ENCODE peak calls at places on chromosomes 2 and 18, in five cellular contexts. V is left ventricle myocardium inferior; D is heart right ventricle; Z is stimulated activated CD8-positive, alpha-beta memory T cell treated with anti-CD3 and anti-CD28 coated beads, Interleukin-7, amount 100 ng/mL, for 24 hours; S is NCI-H1092 treated with DMSO at 0.1 percent for 48 hours. U is an unnamed sample.
A peak's percentile ranks its signal among the peaks of the same experiment; 100 is the strongest.

GRCh38 chr2:229159405-229159804 is 111.7 kb downstream of the PID1 start:
- DNase-seq in V (no peak), D (no peak), Z (no peak), S (no peak), U (no peak)

GRCh38 chr2:184767059-184767458 is 168.7 kb downstream of the ZNF804A start:
- DNase-seq in V (no peak), D (no peak), Z (no peak), S (no peak), U (no peak)

GRCh38 chr18:7155887-7156286 is 38.3 kb upstream of the LAMA1 start:
- DNase-seq in V (no peak), D (no peak), Z (no peak), S (no peak), U (no peak)

GRCh38 chr2:10170256-10170655 is 47.7 kb downstream of the RRM2 start:
- DNase-seq in V (no peak), D (no peak), Z (no peak), S (no peak), U (no peak)

GRCh38 chr2:197675711-197676188 is 363 bp upstream of the RFTN2 start:
- DNase-seq in V (no peak), D (peak; percentile 25), Z (no peak), S (no peak), U (no peak)

GRCh38 chr2:236712304-236712703 is 142.7 kb downstream of the ACKR3 start:
- DNase-seq in V (no peak), D (no peak), Z (no peak), S (no peak), U (no peak)

GRCh38 chr2:240069846-240070245 is 16.5 kb upstream of the OR6B3 start:
- DNase-seq in V (no peak), D (no peak), Z (no peak), S (no peak), U (no peak)

GRCh38 chr2:8135051-8135675 is 546.7 kb upstream of the ID2 start:
- DNase-seq in V (peak; percentile 37), D (peak; percentile 73), Z (no peak), S (no peak), U (no peak)

GRCh38 chr18:36633961-36634412 is 194.8 kb downstream of the TPGS2 start:
- DNase-seq in V (no peak), D (no peak), Z (no peak), S (no peak), U (no peak)

GRCh38 chr18:69082497-69082896 is 284.6 kb downstream of the CCDC102B start:
- DNase-seq in V (no peak), D (no peak), Z (no peak), S (no peak), U (no peak)

GRCh38 chr2:37688771-37689468 is 17.5 kb upstream of the CDC42EP3 start:
- DNase-seq in V (no peak), D (no peak), Z (no peak), S (no peak), U (no peak)

GRCh38 chr2:239595711-239596110 is 194.9 kb upstream of the HDAC4 start:
- DNase-seq in V (no peak), D (no peak), Z (no peak), S (no peak), U (no peak)

GRCh38 chr2:96963316-96963715 is 23.1 kb downstream of the FAM178B start:
- DNase-seq in V (no peak), D (no peak), Z (no peak), S (no peak), U (no peak)

GRCh38 chr2:59236723-59237122 is 995.6 kb upstream of the FANCL start:
- DNase-seq in V (no peak), D (no peak), Z (no peak), S (no peak), U (no peak)

GRCh38 chr2:35846-36245 is 10.5 kb downstream of the FAM110C start:
- DNase-seq in V (no peak), D (no peak), Z (no peak), S (no peak), U (no peak)

GRCh38 chr18:9108911-9109310 is 6.4 kb downstream of the NDUFV2 start:
- DNase-seq in V (no peak), D (no peak), Z (no peak), S (no peak), U (no peak)

GRCh38 chr2:134217316-134217715 is 36.6 kb upstream of the MGAT5 start:
- DNase-seq in V (no peak), D (no peak), Z (no peak), S (no peak), U (no peak)

GRCh38 chr2:96436961-96437360 is 68.2 kb downstream of the NEURL3 start:
- DNase-seq in V (no peak), D (no peak), Z (no peak), S (no peak), U (no peak)

GRCh38 chr2:158745067-158745865 is 49.9 kb upstream of the DAPL1 start:
- DNase-seq in V (peak; percentile 24), D (peak; percentile 62), Z (no peak), S (peak; percentile 68), U (no peak)

GRCh38 chr2:42967959-42968674 is 175.7 kb upstream of the HAAO start:
- DNase-seq in V (peak; percentile 74), D (peak; percentile 75), Z (no peak), S (no peak), U (no peak)

GRCh38 chr2:113981404-113982134 is 91.7 kb downstream of the ACTR3 start:
- DNase-seq in V (no peak), D (no peak), Z (no peak), S (no peak), U (no peak)

GRCh38 chr2:74019516-74019915 is 34.8 kb downstream of the TET3 start:
- DNase-seq in V (no peak), D (no peak), Z (no peak), S (no peak), U (no peak)

U was measured in vagina.